ENCODE peak calls at places on chromosomes 2 and 18, in five cellular contexts. D, M, A, Z and R are unnamed samples. For H3K4me1 and H3K9me3, the result is how much of the 10 kb centered on the place peaks cover.

GRCh38 chr18:75915941-75916640 is 488.6 kb upstream of the SMIM21 start:
- DNase-seq in D (no peak), A (no peak), M (no peak), Z (no peak), R (no peak)

GRCh38 chr2:105140237-105140568 is 101.3 kb upstream of the GPR45 start:
- DNase-seq in Z (no peak), M (no peak), D (no peak), A (no peak), R (no peak)

GRCh38 chr2:217713395-217714267 is 289.2 kb downstream of the TNS1 start:
- DNase-seq in Z (peak), M (peak), D (peak), A (peak), R (peak)

GRCh38 chr2:209470-209869 is 54.4 kb downstream of the SH3YL1 start:
- DNase-seq in D (no peak), M (no peak), Z (no peak), A (no peak), R (no peak)

GRCh38 chr2:188571543-188571942 is 279.9 kb downstream of the GULP1 start:
- DNase-seq in A (no peak), M (no peak), Z (no peak), D (no peak), R (no peak)

GRCh38 chr2:113337809-113338208 is 59.1 kb upstream of the PAX8 start:
- DNase-seq in M (no peak), Z (peak), A (peak), D (no peak), R (peak)

GRCh38 chr18:63350230-63350629 is 16.8 kb downstream of the KDSR start:
- DNase-seq in A (no peak), M (no peak), Z (no peak), D (no peak), R (no peak)

GRCh38 chr2:19933351-19933981 is 31.7 kb upstream of the TTC32 start:
- DNase-seq in M (no peak), D (no peak), A (no peak), Z (no peak), R (no peak)

GRCh38 chr2:39902103-39902502 is 123.0 kb upstream of the THUMPD2 start:
- DNase-seq in Z (no peak), M (no peak), A (no peak), D (no peak), R (no peak)

GRCh38 chr2:71886241-71886640 is 261.4 kb downstream of the CYP26B1 start:
- DNase-seq in M (no peak), Z (no peak), A (no peak), D (no peak), R (no peak)

GRCh38 chr2:27638709-27639108 is 9.9 kb downstream of the GPN1 start:
- DNase-seq in D (no peak), M (no peak), A (no peak), Z (no peak), R (no peak)

GRCh38 chr2:45826889-45827635 is 175.6 kb downstream of the PRKCE start:
- DNase-seq in M (no peak), A (peak), Z (peak), D (no peak), R (peak)

GRCh38 chr2:98669675-98670074 is 61.3 kb downstream of the MGAT4A start:
- DNase-seq in M (no peak), Z (no peak), A (peak), D (no peak), R (no peak)

GRCh38 chr2:134366359-134366758 is 112.5 kb downstream of the MGAT5 start:
- DNase-seq in M (no peak), Z (no peak), A (no peak), D (no peak), R (no peak)

GRCh38 chr18:58221060-58221725 is 177.2 kb downstream of the NEDD4L start:
- DNase-seq in M (peak), D (no peak), A (no peak), Z (no peak), R (no peak)

GRCh38 chr18:76430636-76431035 is 64.4 kb downstream of the ZNF516 start:
- DNase-seq in Z (no peak), A (no peak), M (no peak), D (no peak), R (no peak)

GRCh38 chr2:170715062-170715931 is at the start of gene SP5:
- DNase-seq in M (peak), Z (peak), D (peak), A (peak), R (peak)

GRCh38 chr2:184681642-184682321 is 83.5 kb downstream of the ZNF804A start:
- DNase-seq in A (no peak), Z (no peak), M (no peak), D (no peak), R (no peak)

GRCh38 chr18:1528447-1528846 is 623.8 kb downstream of the ADCYAP1 start:
- DNase-seq in A (no peak), M (no peak), D (no peak), Z (no peak), R (no peak)

GRCh38 chr2:150259746-150260145 is 227.7 kb downstream of the RND3 start:
- DNase-seq in D (no peak), Z (no peak), M (no peak), A (no peak), R (no peak)

GRCh38 chr2:107685587-107685986 is 141.1 kb upstream of the RGPD4 start:
- DNase-seq in D (no peak), M (no peak), A (no peak), Z (no peak), R (no peak)

GRCh38 chr2:36861896-36862295 is 104.4 kb downstream of the STRN start:
- DNase-seq in D (no peak), Z (no peak), M (no peak), A (no peak), R (no peak)

GRCh38 chr2:168201722-168202121 is 45.7 kb downstream of the STK39 start:
- DNase-seq in D (no peak), M (no peak), A (no peak), Z (no peak), R (no peak)
- H3K27ac ChIP-seq in D (no peak), M (no peak), A (no peak), Z (no peak), R (no peak)

DNA sequence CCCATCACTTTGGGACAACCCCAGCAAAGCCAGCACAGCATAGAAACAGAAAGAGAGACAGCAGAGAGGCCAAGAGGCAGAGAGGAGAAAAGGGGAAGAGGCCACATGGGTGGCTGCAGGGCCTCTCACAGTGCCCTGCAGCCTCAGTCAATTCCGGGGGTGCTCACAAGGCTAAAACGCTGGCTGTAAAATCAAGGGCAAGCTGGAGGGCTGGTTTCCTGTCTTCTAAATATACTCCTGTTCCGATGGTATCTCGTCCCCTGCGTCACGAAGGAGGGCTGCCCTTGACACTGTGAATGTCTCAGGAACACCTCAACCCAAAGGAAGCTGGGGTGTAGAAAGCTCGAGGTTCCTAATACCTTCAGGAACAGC is 166.5 kb upstream of the ID2 start:
- DNase-seq in M (no peak), A (peak), D (peak), Z (no peak), R (no peak)
- H3K4me1 ChIP-seq in M (under half), A (under half), D (under half), Z (under half), R (under half)

GRCh38 chr2:210912779-210913178 is 356.4 kb downstream of the CPS1 start:
- DNase-seq in D (no peak), A (no peak), Z (no peak), M (no peak), R (no peak)

GRCh38 chr2:210915912-210916311 is 359.5 kb downstream of the CPS1 start:
- DNase-seq in Z (no peak), D (no peak), M (no peak), A (no peak), R (no peak)

GRCh38 chr2:210917465-210917864 is 361.1 kb downstream of the CPS1 start:
- DNase-seq in D (no peak), Z (no peak), M (no peak), A (no peak), R (no peak)

GRCh38 chr2:210913461-210913860 is 357.1 kb downstream of the CPS1 start:
- DNase-seq in A (no peak), M (no peak), Z (no peak), D (no peak), R (no peak)
- H3K9me3 ChIP-seq in A (under half), M (under half), Z (under half), D (under half), R (under half)

GRCh38 chr2:69386376-69386775 is 651 bp downstream of the GFPT1 start:
- DNase-seq in Z (no peak), D (no peak), M (no peak), A (no peak), R (no peak)
- H3K27ac ChIP-seq in Z (peak), D (peak), M (peak), A (peak), R (peak)

GRCh38 chr2:65393743-65394422 is 38.5 kb downstream of the SPRED2 start:
- DNase-seq in D (no peak), M (no peak), Z (no peak), A (no peak), R (no peak)

GRCh38 chr2:65395621-65396347 is 36.6 kb downstream of the SPRED2 start:
- DNase-seq in Z (no peak), M (no peak), D (no peak), A (no peak), R (no peak)

GRCh38 chr2:65390134-65390533 is 42.3 kb downstream of the SPRED2 start:
- DNase-seq in M (no peak), Z (no peak), D (no peak), A (no peak), R (no peak)

GRCh38 chr2:65389476-65389875 is 42.9 kb downstream of the SPRED2 start:
- DNase-seq in Z (no peak), M (no peak), D (no peak), A (no peak), R (no peak)

GRCh38 chr2:65392609-65393008 is 39.8 kb downstream of the SPRED2 start:
- DNase-seq in D (no peak), M (no peak), Z (no peak), A (no peak), R (no peak)
- H3K4me1 ChIP-seq in D (under half), M (half or more), Z (under half), A (under half), R (half or more)

DNA sequence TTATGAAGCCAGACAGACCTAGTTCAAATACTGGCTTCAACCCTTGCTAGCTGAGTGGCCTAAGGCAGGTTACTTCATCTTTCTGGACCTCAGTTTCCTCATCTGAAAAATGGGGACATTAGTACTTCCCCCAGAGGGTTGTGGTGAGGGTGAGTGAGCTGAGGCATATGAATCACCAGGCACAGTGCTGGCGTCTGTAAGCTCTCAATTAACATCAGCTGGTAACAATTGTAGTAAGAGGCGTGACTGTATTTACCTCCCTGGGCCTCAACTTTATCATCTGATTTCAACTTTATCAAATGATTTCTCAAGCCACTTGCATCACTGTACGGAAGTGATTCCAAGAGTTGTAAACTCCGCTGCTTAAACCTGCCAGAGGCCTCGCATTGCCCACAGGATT is 53.6 kb upstream of the PKDCC start:
- DNase-seq in A (no peak), Z (no peak), M (no peak), D (no peak), R (no peak)
- H3K9me3 ChIP-seq in A (under half), Z (under half), M (under half), D (under half), R (under half)

DNA sequence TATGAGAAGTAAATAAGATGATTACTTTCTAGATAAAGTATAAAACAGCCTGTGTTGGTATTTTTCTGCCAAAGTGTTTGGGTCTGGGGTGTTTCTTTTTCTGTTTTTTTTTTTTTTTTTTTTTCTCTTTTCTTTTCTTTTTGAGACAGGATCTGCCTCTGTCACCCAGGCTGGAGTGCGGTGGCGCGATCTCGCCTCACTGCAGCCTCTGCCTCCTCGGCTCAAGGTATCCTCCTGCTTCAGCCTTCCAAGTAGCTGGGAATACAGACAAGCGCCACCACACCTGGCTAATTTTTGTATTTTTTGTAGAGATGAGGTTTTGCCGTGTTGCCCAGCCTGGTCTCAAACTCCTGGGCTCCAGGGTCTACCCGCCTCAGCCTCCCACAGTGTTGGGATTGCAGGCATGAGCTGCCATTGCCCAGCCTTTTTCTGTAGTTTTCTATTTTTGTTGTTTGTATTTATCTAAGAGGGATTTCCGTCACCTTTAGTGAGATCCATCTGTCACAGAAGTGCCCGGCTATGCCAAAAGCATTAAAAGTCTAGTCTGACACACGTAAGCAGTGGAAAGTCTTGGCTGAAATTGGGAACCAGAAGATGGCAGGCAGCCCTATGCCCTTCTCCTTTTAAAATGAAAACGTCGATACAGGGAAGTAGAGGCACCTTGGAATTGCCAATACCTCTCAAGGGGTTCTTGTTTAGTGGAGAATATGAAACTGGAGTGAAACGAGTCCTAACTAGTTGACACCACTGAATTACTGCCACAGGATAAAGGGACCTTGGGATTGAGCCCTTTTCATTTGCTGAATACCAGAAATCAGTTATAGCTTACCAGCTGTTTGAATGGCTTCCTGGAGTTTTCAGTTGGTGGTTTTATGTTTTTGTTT is 14.0 kb downstream of the UGP2 start:
- DNase-seq in Z (no peak), D (no peak), M (no peak), A (no peak), R (no peak)
- H3K27ac ChIP-seq in Z (peak), D (peak), M (peak), A (peak), R (peak)

DNA sequence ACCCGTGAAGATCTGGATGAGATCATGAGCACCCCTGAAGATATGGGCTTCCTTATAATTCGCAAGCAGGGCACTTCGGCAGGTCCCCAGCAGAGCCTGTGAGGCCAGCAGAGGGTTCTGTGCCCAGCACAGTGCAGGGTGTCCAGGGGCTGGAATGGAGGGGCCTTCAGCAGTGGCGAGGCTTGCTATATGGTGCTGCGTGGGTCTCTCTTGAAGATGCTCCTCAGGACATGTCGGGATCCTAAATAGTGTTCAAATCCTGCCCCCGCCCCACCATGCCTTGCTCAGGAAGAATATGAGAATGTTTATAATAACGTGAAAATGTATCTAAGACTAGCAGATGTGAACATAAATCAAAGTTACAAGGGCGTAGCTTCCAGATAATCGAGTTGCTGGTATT is 60.3 kb upstream of the RBM44 start:
- DNase-seq in A (no peak), Z (no peak), M (no peak), D (no peak), R (no peak)
- H3K4me1 ChIP-seq in A (half or more), Z (half or more), M (half or more), D (under half), R (half or more)

GRCh38 chr2:168538534-168538933 is 82.5 kb downstream of the CERS6 start:
- DNase-seq in D (no peak), A (no peak), Z (no peak), M (no peak), R (no peak)

GRCh38 chr2:168530980-168531379 is 74.9 kb downstream of the CERS6 start:
- DNase-seq in Z (no peak), A (no peak), M (no peak), D (no peak), R (no peak)

GRCh38 chr2:168538133-168538532 is 82.1 kb downstream of the CERS6 start:
- DNase-seq in M (no peak), Z (no peak), D (no peak), A (no peak), R (no peak)

GRCh38 chr2:168536925-168537466 is 80.9 kb downstream of the CERS6 start:
- DNase-seq in M (no peak), D (no peak), A (no peak), Z (no peak), R (no peak)

GRCh38 chr2:168534926-168535325 is 78.9 kb downstream of the CERS6 start:
- DNase-seq in D (no peak), A (no peak), M (no peak), Z (no peak), R (no peak)
- H3K9me3 ChIP-seq in D (under half), A (under half), M (under half), Z (under half), R (under half)